ENCODE peak calls at places on chromosomes 7 and 10, in eight cellular contexts. C is neural crest cell, M is fibroblast of pulmonary artery, U is AG09309, N is cardiac muscle cell, W is tibial nerve, F is transverse colon, Y is endothelial cell. I is an unnamed sample.
A peak's percentile ranks its signal among the peaks of the same experiment; 100 is the strongest.

GRCh38 chr7:921581-922333 is 32.7 kb downstream of the ADAP1 start:
- DNase-seq in Y (no peak), U (no peak), C (no peak), M (no peak), F (peak; percentile 57), W (no peak), N (no peak), I (peak; percentile 8)

GRCh38 chr7:123230603-123231002 is 30.8 kb upstream of the SLC13A1 start:
- DNase-seq in U (no peak), M (no peak), Y (no peak), F (no peak), C (no peak), W (no peak), N (no peak), I (no peak)

GRCh38 chr10:69733791-69734261 is 67.9 kb upstream of the COL13A1 start:
- DNase-seq in Y (no peak), W (no peak), N (no peak), U (peak; percentile 34), F (no peak), M (peak; percentile 46), C (no peak), I (no peak)

GRCh38 chr10:128927389-128927788 is 539.7 kb upstream of the MGMT start:
- DNase-seq in C (no peak), Y (no peak), W (peak; percentile 32), U (no peak), M (no peak), N (no peak), F (no peak), I (no peak)

GRCh38 chr10:74377476-74377875 is 226.5 kb downstream of the ADK start:
- DNase-seq in N (no peak), W (no peak), C (no peak), Y (no peak), U (no peak), M (no peak), F (no peak), I (no peak)

GRCh38 chr10:87092356-87092860 is 2.2 kb downstream of the GLUD1 start:
- DNase-seq in F (no peak), Y (no peak), W (no peak), N (no peak), M (peak; percentile 58), C (no peak), U (no peak), I (no peak)

GRCh38 chr10:123306290-123306689 is 152.1 kb downstream of the BUB3 start:
- DNase-seq in F (no peak), Y (no peak), M (no peak), N (no peak), W (no peak), C (no peak), U (no peak), I (no peak)

GRCh38 chr10:131195552-131196159 is 115.9 kb downstream of the TCERG1L start:
- DNase-seq in U (no peak), C (no peak), W (no peak), N (no peak), Y (no peak), F (no peak), M (no peak), I (no peak)

GRCh38 chr10:89785095-89785494 is 83.7 kb downstream of the KIF20B start:
- DNase-seq in C (no peak), U (no peak), F (no peak), N (no peak), W (no peak), M (no peak), Y (no peak), I (no peak)

GRCh38 chr7:73645643-73646182 is 21.4 kb upstream of the MLXIPL start:
- DNase-seq in Y (no peak), M (no peak), W (no peak), C (no peak), U (no peak), N (no peak), F (no peak), I (no peak)

GRCh38 chr7:126656165-126656564 is 596.6 kb downstream of the GRM8 start:
- DNase-seq in F (no peak), U (no peak), Y (no peak), M (no peak), C (no peak), W (no peak), N (no peak), I (no peak)

GRCh38 chr7:27992092-27992491 is 188.5 kb downstream of the JAZF1 start:
- DNase-seq in M (no peak), C (no peak), N (no peak), Y (no peak), U (no peak), F (no peak), W (no peak), I (no peak)

GRCh38 chr7:64947252-64948000 is 43.4 kb downstream of the ZNF117 start:
- DNase-seq in W (no peak), N (peak; percentile 7), Y (peak; percentile 28), M (no peak), F (no peak), C (no peak), U (no peak), I (no peak)

GRCh38 chr7:95493247-95493646 is 7.5 kb downstream of the ASB4 start:
- DNase-seq in N (no peak), W (no peak), Y (no peak), M (peak; percentile 36), C (no peak), U (no peak), F (no peak), I (no peak)

GRCh38 chr7:101754432-101755159 is 62.8 kb upstream of the CUX1 start:
- DNase-seq in U (no peak), C (no peak), M (peak; percentile 70), Y (no peak), F (no peak), W (peak; percentile 12), N (no peak), I (no peak)

GRCh38 chr7:121313220-121313792 is 15.5 kb upstream of the WNT16 start:
- DNase-seq in Y (no peak), W (no peak), M (no peak), N (no peak), F (peak; percentile 29), U (no peak), C (no peak), I (no peak)

GRCh38 chr10:100653957-100654834 is 91.2 kb upstream of the PAX2 start:
- DNase-seq in Y (no peak), F (no peak), W (no peak), U (no peak), C (peak; percentile 43), M (peak; percentile 44), N (peak; percentile 48), I (no peak)

GRCh38 chr7:138958026-138958956 is 22.9 kb downstream of the KIAA1549 start:
- DNase-seq in F (no peak), N (no peak), Y (no peak), U (no peak), M (peak; percentile 51), W (no peak), C (no peak), I (no peak)

GRCh38 chr7:139647085-139647484 is 123.6 kb downstream of the CLEC2L start:
- DNase-seq in C (no peak), N (no peak), Y (no peak), W (no peak), U (no peak), M (no peak), F (no peak), I (no peak)

GRCh38 chr7:156892821-156893706 is at the start of gene LMBR1:
- DNase-seq in U (peak; percentile 67), C (peak; percentile 89), W (peak; percentile 86), M (peak; percentile 97), N (peak; percentile 96), F (peak; percentile 96), Y (peak; percentile 97), I (peak; percentile 78)
- TF ChIP-seq CTCF in U (peak; percentile 55), C (peak; percentile 65), W (peak; percentile 94), M (peak; percentile 53), N (peak; percentile 36), F (peak; percentile 73), Y (peak; percentile 72), I (no peak)

GRCh38 chr7:99365318-99366141 is 9.0 kb upstream of the ARPC1B start:
- DNase-seq in W (no peak), Y (peak; percentile 61), C (no peak), M (no peak), F (peak; percentile 80), N (peak; percentile 20), U (no peak), I (no peak)
- TF ChIP-seq CTCF in W (peak; percentile 25), Y (peak; percentile 51), C (peak; percentile 67), M (peak; percentile 53), F (peak; percentile 57), N (peak; percentile 50), U (peak; percentile 49), I (no peak)

DNA sequence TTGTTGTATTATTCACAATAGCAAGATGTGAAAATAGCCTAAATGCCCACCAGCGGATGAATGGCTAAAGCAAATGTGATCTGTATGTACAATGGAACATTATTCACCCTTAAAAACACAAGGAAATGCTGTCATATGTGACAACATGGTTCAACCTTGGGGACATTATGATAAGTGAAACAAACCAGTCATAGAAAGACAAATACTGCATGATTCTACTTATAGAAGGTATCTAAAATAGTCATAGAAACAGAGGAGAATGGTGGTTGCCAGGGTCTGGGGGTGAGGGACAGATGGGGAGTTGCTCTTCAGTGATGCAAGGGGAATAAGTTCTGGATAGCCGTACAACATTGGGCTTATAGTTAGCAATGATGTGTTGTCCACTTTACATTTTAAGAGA is 58.4 kb downstream of the NRF1 start:
- DNase-seq in F (no peak), M (no peak), U (no peak), C (no peak), Y (no peak), N (no peak), W (no peak), I (no peak)
- TF ChIP-seq CTCF in F (no peak), M (no peak), U (no peak), C (no peak), Y (no peak), N (no peak), W (no peak), I (no peak)

GRCh38 chr10:96616961-96617360 is 30.1 kb upstream of the TM9SF3 start:
- DNase-seq in Y (no peak), M (no peak), F (no peak), N (no peak), W (no peak), U (no peak), C (no peak), I (no peak)

GRCh38 chr10:96613565-96613964 is 26.8 kb upstream of the TM9SF3 start:
- DNase-seq in W (no peak), M (no peak), Y (no peak), C (no peak), N (no peak), F (no peak), U (no peak), I (no peak)

GRCh38 chr10:96612052-96612830 is 25.4 kb upstream of the TM9SF3 start:
- DNase-seq in C (no peak), U (no peak), W (no peak), Y (no peak), M (no peak), N (no peak), F (peak; percentile 47), I (no peak)

GRCh38 chr10:96610817-96611216 is 24.0 kb upstream of the TM9SF3 start:
- DNase-seq in U (no peak), Y (no peak), C (no peak), F (peak; percentile 76), W (no peak), N (no peak), M (no peak), I (no peak)

DNA sequence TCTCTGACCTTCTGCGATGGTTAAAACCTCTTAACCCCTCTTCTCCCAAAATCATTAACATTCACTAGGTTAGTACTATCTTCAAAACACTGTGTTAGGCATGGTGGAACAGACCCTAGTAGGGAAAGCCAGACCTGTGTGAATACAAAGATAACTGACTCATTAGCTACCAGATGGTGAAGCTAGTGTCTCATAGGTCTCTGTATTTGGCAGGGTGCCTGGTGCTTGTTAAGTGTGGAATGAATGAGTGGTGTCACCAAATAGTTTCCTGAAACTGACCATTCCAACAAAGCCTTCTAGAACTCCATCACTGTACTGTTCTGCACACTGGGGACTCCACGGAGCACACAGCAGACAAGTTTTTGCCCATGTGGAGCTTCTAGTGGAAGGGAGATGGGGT is 27.7 kb upstream of the TM9SF3 start:
- DNase-seq in F (no peak), C (no peak), W (no peak), N (peak; percentile 21), M (peak; percentile 31), U (peak; percentile 86), Y (no peak), I (no peak)
- TF ChIP-seq CTCF in F (no peak), C (no peak), W (no peak), N (no peak), M (no peak), U (no peak), Y (no peak), I (no peak)